ENCODE peak calls at places on chromosome X, in eight cellular contexts. H, Z, W, P, Q, V, I and G are unnamed samples.

GRCh38 chrX:31038585-31039326 is 33.1 kb downstream of the FTHL17 start:
- DNase-seq in H (no peak), Z (peak), W (peak), P (no peak), Q (peak), V (peak), I (peak), G (no peak)

GRCh38 chrX:80578518-80579105 is 158.4 kb downstream of the TENT5D start:
- DNase-seq in H (no peak), Z (no peak), W (peak), P (no peak), Q (peak), V (no peak), I (peak), G (no peak)

GRCh38 chrX:482192-482701 is 95.5 kb upstream of the PPP2R3B start:
- DNase-seq in H (no peak), Z (no peak), W (no peak), P (no peak), Q (no peak), V (no peak), I (no peak), G (no peak)

GRCh38 chrX:104310084-104310483 is 55.4 kb upstream of the ESX1 start:
- DNase-seq in H (no peak), Z (no peak), W (peak), P (no peak), Q (peak), V (no peak), I (peak), G (no peak)

GRCh38 chrX:35696760-35697234 is 101.3 kb upstream of the MAGEB16 start:
- DNase-seq in H (no peak), Z (no peak), W (no peak), P (no peak), Q (no peak), V (no peak), I (no peak), G (no peak)

GRCh38 chrX:136030357-136031225 is 45.4 kb downstream of the SLC9A6 start:
- DNase-seq in H (no peak), Z (no peak), W (peak), P (no peak), Q (peak), V (peak), I (peak), G (no peak)

GRCh38 chrX:12961191-12961718 is 13.7 kb upstream of the TMSB4X start:
- DNase-seq in H (no peak), Z (no peak), W (no peak), P (no peak), Q (peak), V (no peak), I (no peak), G (no peak)

GRCh38 chrX:2500681-2501151 is at the start of the genes DHRSX and ZBED1:
- DNase-seq in H (peak), Z (peak), W (peak), P (no peak), Q (peak), V (peak), I (peak), G (no peak)

GRCh38 chrX:113629326-113629725 is 788.7 kb upstream of the AMOT start:
- DNase-seq in H (no peak), Z (no peak), W (no peak), P (no peak), Q (no peak), V (no peak), I (no peak), G (no peak)

GRCh38 chrX:4263005-4263404 is 549.6 kb upstream of the PRKX start:
- DNase-seq in H (no peak), Z (no peak), W (no peak), P (no peak), Q (no peak), V (no peak), I (no peak), G (no peak)

GRCh38 chrX:14546190-14546589 is 16.9 kb downstream of the GLRA2 start:
- DNase-seq in H (no peak), Z (no peak), W (no peak), P (no peak), Q (no peak), V (no peak), I (no peak), G (no peak)

GRCh38 chrX:130118396-130118795 is 8.1 kb upstream of the ELF4 start:
- DNase-seq in H (no peak), Z (no peak), W (peak), P (no peak), Q (peak), V (no peak), I (peak), G (no peak)

GRCh38 chrX:103360916-103361315 is 4.6 kb downstream of the TCEAL9 start:
- DNase-seq in H (no peak), Z (no peak), W (no peak), P (no peak), Q (no peak), V (no peak), I (no peak), G (no peak)

GRCh38 chrX:47146936-47147859 is 2.2 kb downstream of the RBM10 start:
- DNase-seq in H (no peak), Z (no peak), W (no peak), P (no peak), Q (no peak), V (no peak), I (no peak), G (no peak)

GRCh38 chrX:49673394-49673793 is 22.4 kb downstream of the PAGE1 start:
- DNase-seq in H (no peak), Z (no peak), W (no peak), P (no peak), Q (no peak), V (no peak), I (no peak), G (no peak)

GRCh38 chrX:21745756-21746155 is 12.2 kb downstream of the SMPX start:
- DNase-seq in H (peak), Z (peak), W (peak), P (no peak), Q (peak), V (no peak), I (peak), G (peak)

GRCh38 chrX:120269379-120270035 is 18.9 kb downstream of the ZBTB33 start:
- DNase-seq in H (no peak), Z (no peak), W (peak), P (no peak), Q (no peak), V (no peak), I (no peak), G (no peak)

GRCh38 chrX:38652934-38653442 is 91.6 kb downstream of the TSPAN7 start:
- DNase-seq in H (no peak), Z (no peak), W (no peak), P (no peak), Q (no peak), V (no peak), I (no peak), G (no peak)

GRCh38 chrX:41303013-41303412 is 30.9 kb upstream of the DDX3X start:
- DNase-seq in H (no peak), Z (no peak), W (no peak), P (no peak), Q (no peak), V (no peak), I (peak), G (no peak)

GRCh38 chrX:150362599-150363481 is at the start of gene MAMLD1:
- DNase-seq in H (peak), Z (peak), W (peak), P (no peak), Q (peak), V (peak), I (peak), G (peak)

GRCh38 chrX:85988353-85988752 is 59.0 kb downstream of the CHM start:
- DNase-seq in H (no peak), Z (no peak), W (no peak), P (no peak), Q (no peak), V (no peak), I (no peak), G (no peak)

GRCh38 chrX:63426519-63426918 is 75.4 kb upstream of the SPIN4 start:
- DNase-seq in H (no peak), Z (peak), W (no peak), P (no peak), Q (no peak), V (no peak), I (no peak), G (no peak)

GRCh38 chrX:154082396-154083133 is 15.0 kb downstream of the MECP2 start:
- DNase-seq in H (no peak), Z (no peak), W (peak), P (no peak), Q (peak), V (no peak), I (peak), G (no peak)

GRCh38 chrX:151750511-151750910 is 16.0 kb downstream of the CNGA2 start:
- DNase-seq in H (no peak), Z (no peak), W (no peak), P (no peak), Q (no peak), V (no peak), I (no peak), G (no peak)

GRCh38 chrX:50903387-50904027 is 7.0 kb upstream of the BMP15 start:
- DNase-seq in H (no peak), Z (peak), W (peak), P (no peak), Q (peak), V (peak), I (peak), G (no peak)

GRCh38 chrX:50770702-50771101 is 43.3 kb downstream of the SHROOM4 start:
- DNase-seq in H (no peak), Z (peak), W (no peak), P (no peak), Q (no peak), V (no peak), I (peak), G (no peak)

GRCh38 chrX:13759152-13759718 is 24.7 kb downstream of the OFD1 start:
- DNase-seq in H (no peak), Z (no peak), W (no peak), P (no peak), Q (no peak), V (no peak), I (no peak), G (no peak)

GRCh38 chrX:153400146-153401132 is 711 bp downstream of the PNMA6E start:
- DNase-seq in H (peak), Z (peak), W (peak), P (no peak), Q (peak), V (peak), I (peak), G (no peak)

GRCh38 chrX:131923614-131924250 is 99.4 kb upstream of the STK26 start:
- DNase-seq in H (no peak), Z (no peak), W (no peak), P (no peak), Q (no peak), V (no peak), I (peak), G (no peak)

GRCh38 chrX:72272868-72273267 is 4.2 kb downstream of the RPS4X start:
- DNase-seq in H (no peak), Z (no peak), W (no peak), P (no peak), Q (peak), V (no peak), I (peak), G (no peak)

GRCh38 chrX:37349131-37350033 is at the start of gene PRRG1:
- DNase-seq in H (no peak), Z (peak), W (peak), P (peak), Q (peak), V (peak), I (peak), G (peak)

GRCh38 chrX:77918568-77918967 is 8.1 kb downstream of the ATP7A start:
- DNase-seq in H (no peak), Z (no peak), W (peak), P (no peak), Q (peak), V (no peak), I (peak), G (no peak)

GRCh38 chrX:101357166-101357795 is 8.7 kb upstream of the TIMM8A start:
- DNase-seq in H (no peak), Z (peak), W (peak), P (no peak), Q (peak), V (no peak), I (peak), G (no peak)

GRCh38 chrX:22950278-22951266 is 49.2 kb upstream of the DDX53 start:
- DNase-seq in H (no peak), Z (no peak), W (peak), P (no peak), Q (peak), V (no peak), I (peak), G (no peak)

GRCh38 chrX:23931149-23931604 is 23.4 kb downstream of the CXorf58 start:
- DNase-seq in H (no peak), Z (no peak), W (no peak), P (no peak), Q (peak), V (no peak), I (no peak), G (no peak)